ENCODE peak calls at places on chromosomes 1 and 21, in eight cellular contexts. K, U, B, Z, C, J, G and N are unnamed samples.
A peak's percentile ranks its signal among the peaks of the same experiment; 100 is the strongest.

GRCh38 chr1:216847385-216848036 is 124.3 kb upstream of the ESRRG start:
- DNase-seq in J (peak; percentile 7), G (no peak), B (peak; percentile 43), Z (no peak), U (no peak), C (peak; percentile 35), K (peak; percentile 8), N (no peak)

GRCh38 chr1:110107867-110108469 is 4.3 kb upstream of the UBL4B start:
- DNase-seq in G (no peak), Z (no peak), K (no peak), B (no peak), J (no peak), C (no peak), U (no peak), N (no peak)

GRCh38 chr1:37716321-37716720 is 24.0 kb downstream of the CDCA8 start:
- DNase-seq in K (no peak), B (no peak), C (no peak), Z (no peak), G (no peak), U (no peak), J (no peak), N (no peak)

GRCh38 chr1:230011333-230012092 is 55.5 kb upstream of the GALNT2 start:
- DNase-seq in J (no peak), B (no peak), K (no peak), G (no peak), U (no peak), C (no peak), Z (no peak), N (no peak)

GRCh38 chr1:25568834-25569598 is 25.6 kb downstream of the LDLRAP1 start:
- DNase-seq in Z (no peak), C (peak; percentile 83), U (no peak), B (peak; percentile 89), G (peak; percentile 25), K (peak; percentile 83), J (peak; percentile 33), N (no peak)

GRCh38 chr1:161737625-161738024 is 12.0 kb upstream of the DUSP12 start:
- DNase-seq in G (no peak), K (no peak), J (no peak), Z (no peak), U (no peak), B (no peak), C (no peak), N (no peak)

GRCh38 chr1:94276900-94277581 is 39.7 kb upstream of the ARHGAP29 start:
- DNase-seq in J (no peak), K (peak; percentile 57), U (no peak), B (no peak), C (no peak), G (no peak), Z (no peak), N (no peak)

GRCh38 chr1:12488666-12489354 is 129.2 kb downstream of the DHRS3 start:
- DNase-seq in Z (no peak), K (peak; percentile 34), C (peak; percentile 78), B (peak; percentile 70), J (no peak), G (no peak), U (no peak), N (no peak)

GRCh38 chr1:172699111-172699510 is 40.2 kb downstream of the FASLG start:
- DNase-seq in Z (no peak), C (peak; percentile 89), K (peak; percentile 19), G (no peak), J (no peak), U (peak; percentile 78), B (peak; percentile 94), N (peak; percentile 70)

GRCh38 chr21:31733521-31734149 is 1.7 kb upstream of the SCAF4 start:
- DNase-seq in C (no peak), B (no peak), Z (no peak), U (no peak), J (no peak), K (peak; percentile 21), G (no peak), N (no peak)

GRCh38 chr1:231035799-231036198 is 4.3 kb downstream of the FAM89A start:
- DNase-seq in Z (no peak), C (no peak), J (no peak), G (no peak), U (no peak), B (no peak), K (no peak), N (no peak)

GRCh38 chr1:111449703-111450017 is 396 bp downstream of the ATP5PB start:
- DNase-seq in B (no peak), U (no peak), K (no peak), G (no peak), J (no peak), C (no peak), Z (no peak), N (no peak)

GRCh38 chr1:111453706-111454105 is 4.4 kb downstream of the ATP5PB start:
- DNase-seq in U (no peak), C (no peak), J (no peak), K (no peak), Z (no peak), B (no peak), G (no peak), N (no peak)

GRCh38 chr1:111454859-111455641 is 5.8 kb downstream of the ATP5PB start:
- DNase-seq in J (no peak), U (no peak), C (no peak), K (no peak), B (no peak), G (no peak), Z (no peak), N (no peak)

GRCh38 chr1:111450185-111450584 is 921 bp downstream of the ATP5PB start:
- DNase-seq in K (no peak), G (no peak), C (no peak), B (no peak), J (no peak), Z (no peak), U (no peak), N (no peak)

DNA sequence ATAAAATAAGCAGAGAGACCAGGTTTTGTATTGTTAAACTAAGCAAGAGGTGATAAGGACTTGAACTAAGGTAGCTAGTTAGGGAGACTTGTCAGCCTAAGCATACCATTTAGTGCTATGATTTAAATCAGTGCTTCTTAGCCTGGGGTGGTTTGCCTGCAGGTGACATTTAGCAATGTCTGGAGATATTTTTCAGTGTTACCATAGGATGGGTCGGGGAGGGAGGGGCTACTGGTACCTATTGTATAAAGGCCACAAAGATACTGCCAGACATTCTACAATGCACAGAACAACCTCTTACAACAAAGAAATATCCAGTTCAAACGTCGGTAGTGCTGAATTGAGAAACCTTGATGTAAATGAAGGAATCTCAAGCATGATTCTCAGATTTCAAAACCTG is 3.3 kb downstream of the ATP5PB start:
- DNase-seq in K (no peak), U (no peak), B (no peak), Z (no peak), J (no peak), G (no peak), C (no peak), N (no peak)
- H3K4me3 ChIP-seq in K (no peak overlapping the region), U (no peak overlapping the region), B (no peak overlapping the region), Z (no peak overlapping the region), J (no peak overlapping the region), G (no peak overlapping the region), C (no peak overlapping the region), N (no peak overlapping the region)

GRCh38 chr1:84998642-84999280 is 1.8 kb upstream of the MCOLN2 start:
- DNase-seq in C (no peak), G (no peak), Z (no peak), B (peak; percentile 13), J (no peak), K (no peak), U (peak; percentile 50), N (peak; percentile 16)

GRCh38 chr1:84991097-84991890 is 5.6 kb downstream of the MCOLN2 start:
- DNase-seq in C (no peak), G (no peak), K (no peak), B (no peak), J (no peak), U (no peak), Z (no peak), N (no peak)

GRCh38 chr1:84996846-84997666 is at the start of gene MCOLN2:
- DNase-seq in J (no peak), B (peak; percentile 21), K (peak; percentile 7), C (peak; percentile 37), U (peak; percentile 63), G (peak; percentile 24), Z (no peak), N (peak; percentile 37)

GRCh38 chr1:84997667-84998600 is 1.0 kb upstream of the MCOLN2 start:
- DNase-seq in G (no peak), B (peak; percentile 33), K (peak; percentile 3), J (no peak), C (peak; percentile 14), U (no peak), Z (no peak), N (no peak)

DNA sequence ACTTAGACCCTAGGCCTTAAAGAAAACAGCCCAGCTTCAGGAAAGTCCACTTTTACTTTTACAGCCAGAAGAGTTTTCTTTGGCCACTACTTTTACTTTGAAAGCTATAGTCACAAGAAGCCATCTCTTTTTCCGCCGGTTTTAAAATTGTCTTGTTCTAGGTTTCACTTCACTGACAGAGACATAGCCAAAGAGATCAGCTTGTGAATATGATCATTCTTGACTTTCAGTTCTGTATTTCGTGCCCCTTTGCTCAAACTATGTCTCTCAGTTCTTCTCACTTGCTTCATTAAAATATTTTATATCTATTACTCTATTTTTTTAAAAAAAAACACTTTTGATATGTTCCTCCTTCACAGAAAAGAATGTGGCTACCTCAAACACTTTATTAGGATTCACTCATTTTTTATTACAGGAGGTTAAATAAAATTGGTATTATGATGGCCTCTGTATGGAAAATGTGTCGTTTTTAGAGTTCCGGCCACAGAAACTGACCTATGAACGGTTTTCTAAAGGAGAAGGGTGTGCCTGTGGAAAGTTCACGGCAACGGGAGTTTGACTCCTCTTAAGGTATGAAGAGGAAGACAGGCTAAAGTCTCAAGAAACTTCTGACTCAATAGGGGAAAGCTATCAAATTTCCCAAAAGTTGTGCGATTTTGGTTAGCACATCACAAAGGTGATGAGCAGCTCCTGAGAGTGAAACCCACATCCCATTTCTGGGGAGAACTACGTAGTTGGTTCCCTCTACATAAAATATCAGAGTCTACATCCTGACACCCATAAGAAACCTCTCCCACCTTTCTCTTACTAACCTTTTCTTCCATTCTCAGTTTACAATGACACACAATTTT is 1.2 kb downstream of the MCOLN2 start:
- DNase-seq in C (no peak), Z (no peak), G (no peak), K (no peak), J (no peak), B (no peak), U (no peak), N (no peak)
- H3K4me3 ChIP-seq in C (no peak overlapping the region), Z (no peak overlapping the region), G (no peak overlapping the region), K (no peak overlapping the region), J (no peak overlapping the region), B (no peak overlapping the region), U (peak overlapping the region; percentile 46), N (no peak overlapping the region)

GRCh38 chr1:200671235-200671786 is 1.6 kb upstream of the DDX59 start:
- DNase-seq in Z (no peak), B (no peak), C (no peak), K (no peak), U (no peak), J (no peak), G (no peak), N (no peak)
- H3K4me3 ChIP-seq in Z (no peak overlapping the region), B (peak overlapping the region; percentile 62), C (no peak overlapping the region), K (no peak overlapping the region), U (no peak overlapping the region), J (no peak overlapping the region), G (no peak overlapping the region), N (no peak overlapping the region)

DNA sequence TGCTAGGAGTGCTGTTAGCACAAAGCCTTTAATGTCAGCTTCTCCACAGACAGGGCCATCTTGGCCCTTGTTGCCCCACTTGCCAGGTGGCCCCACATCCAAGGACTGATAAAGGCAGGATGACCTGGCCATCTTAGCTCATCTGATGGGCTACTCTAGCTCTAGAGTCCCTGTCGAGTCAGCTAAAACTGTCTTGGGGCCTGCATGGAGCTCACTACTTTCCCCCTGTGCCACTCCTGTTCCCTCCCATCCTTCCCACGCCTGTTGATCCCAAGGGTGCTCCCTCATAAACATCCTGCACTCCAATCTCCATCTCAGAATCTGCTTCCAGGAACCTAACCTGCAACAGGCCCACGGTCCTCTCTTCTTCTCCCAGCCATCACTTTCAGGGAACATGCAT is 652 bp upstream of the GPX7 start:
- DNase-seq in J (no peak), Z (no peak), C (no peak), G (no peak), B (no peak), U (no peak), K (no peak), N (no peak)
- H3K4me3 ChIP-seq in J (no peak overlapping the region), Z (peak overlapping the region; percentile 58), C (no peak overlapping the region), G (no peak overlapping the region), B (no peak overlapping the region), U (peak overlapping the region; percentile 70), K (peak overlapping the region; percentile 62), N (peak overlapping the region; percentile 64)